ENCODE peak calls at places on chromosomes 3 and 15, in nine cellular contexts. P is RPMI7951; F is HTR-8/SVneo; J is GM12891; R is naive thymus-derived CD8-positive, alpha-beta T cell; H is HFFc6; G is central memory CD4-positive, alpha-beta T cell; Z is heart left ventricle; K is memory B cell. O is an unnamed sample.

GRCh38 chr15:89433686-89434085 is 62.7 kb downstream of the RHCG start:
- DNase-seq in Z (no peak), H (no peak), R (no peak), J (no peak), K (no peak), F (no peak), G (no peak), P (no peak), O (no peak)

GRCh38 chr3:186385856-186386602 is 24.0 kb upstream of the DGKG start:
- DNase-seq in R (no peak), F (no peak), K (no peak), P (no peak), G (no peak), Z (no peak), J (no peak), H (no peak), O (no peak)

GRCh38 chr3:100401674-100402036 is 316 bp downstream of the LNP1 start:
- DNase-seq in J (no peak), R (peak; percentile 61), G (no peak), K (no peak), H (peak; percentile 13), F (peak; percentile 22), P (peak; percentile 58), Z (peak; percentile 27), O (no peak)

GRCh38 chr3:133054572-133054971 is 16.4 kb downstream of the TMEM108 start:
- DNase-seq in F (no peak), G (no peak), K (no peak), Z (no peak), J (no peak), H (no peak), P (no peak), R (no peak), O (no peak)

GRCh38 chr3:134357914-134358811 is 16.1 kb downstream of the AMOTL2 start:
- DNase-seq in G (no peak), P (peak; percentile 98), K (no peak), Z (no peak), R (no peak), J (no peak), H (peak; percentile 97), F (peak; percentile 94), O (peak; percentile 79)

GRCh38 chr15:100057281-100057680 is 284.5 kb downstream of the ADAMTS17 start:
- DNase-seq in F (no peak), Z (no peak), J (no peak), G (no peak), P (no peak), K (no peak), H (no peak), R (no peak), O (no peak)

GRCh38 chr15:95291878-95292472 is 1038.5 kb upstream of the NR2F2 start:
- DNase-seq in Z (no peak), P (peak; percentile 46), J (peak; percentile 6), G (no peak), H (peak; percentile 34), K (peak; percentile 3), R (no peak), F (peak; percentile 26), O (no peak)

GRCh38 chr15:70284438-70285214 is 186.9 kb upstream of the TLE3 start:
- DNase-seq in G (no peak), J (no peak), F (no peak), R (peak; percentile 1), Z (peak; percentile 84), P (no peak), H (no peak), K (no peak), O (no peak)

GRCh38 chr15:41928637-41929620 is 35.1 kb upstream of the SPTBN5 start:
- DNase-seq in J (no peak), K (peak; percentile 66), H (no peak), F (no peak), R (no peak), Z (peak; percentile 83), G (no peak), P (peak; percentile 95), O (no peak)

GRCh38 chr15:90954712-90955671 is at the start of gene RCCD1:
- DNase-seq in F (no peak), P (peak; percentile 97), J (peak; percentile 99), R (peak; percentile 78), H (peak; percentile 90), G (peak; percentile 84), Z (peak; percentile 97), K (peak; percentile 77), O (peak; percentile 97)

GRCh38 chr15:26115229-26115943 is 252.3 kb upstream of the ATP10A start:
- DNase-seq in J (no peak), G (no peak), F (no peak), Z (no peak), K (no peak), R (no peak), H (no peak), P (no peak), O (no peak)

GRCh38 chr3:97949110-97949485 is 23.1 kb downstream of the RIOX2 start:
- DNase-seq in H (no peak), Z (no peak), P (no peak), F (no peak), G (no peak), J (no peak), R (no peak), K (no peak), O (no peak)